ENCODE peak calls at places on chromosomes 13 and 19, in five cellular contexts. C is activated CD4-positive, alpha-beta T cell treated with anti-CD3 and anti-CD28 coated beads for 24 hours; N is transverse colon; Q is heart left ventricle; E is NCI-H1694. V is an unnamed sample.

GRCh38 chr19:56654151-56654550 is 11.2 kb downstream of the SMIM17 start:
- DNase-seq in N (no peak), C (no peak), Q (no peak), E (no peak), V (no peak)

GRCh38 chr13:104301216-104301975 is 1235.2 kb upstream of the SLC10A2 start:
- DNase-seq in N (no peak), Q (no peak), E (peak), C (no peak), V (no peak)

GRCh38 chr13:93476175-93476574 is 249.6 kb downstream of the GPC6 start:
- DNase-seq in Q (no peak), C (no peak), E (no peak), N (no peak), V (no peak)

GRCh38 chr19:4327252-4327876 is 11.3 kb downstream of the STAP2 start:
- DNase-seq in N (peak), C (peak), Q (peak), E (no peak), V (no peak)

GRCh38 chr13:69956343-69956742 is 151.3 kb upstream of the ATXN8OS start:
- DNase-seq in E (no peak), C (no peak), Q (no peak), N (no peak), V (no peak)

GRCh38 chr13:26853272-26853818 is 92.8 kb upstream of the GPR12 start:
- DNase-seq in C (no peak), N (no peak), Q (no peak), E (no peak), V (no peak)

GRCh38 chr19:2557093-2557440 is 81.1 kb downstream of the GADD45B start:
- DNase-seq in Q (no peak), N (no peak), C (no peak), E (no peak), V (no peak)

GRCh38 chr13:80038371-80038770 is 302.6 kb downstream of the SPRY2 start:
- DNase-seq in E (no peak), Q (no peak), N (no peak), C (no peak), V (no peak)

GRCh38 chr19:55253842-55254624 is 4.8 kb downstream of the PPP6R1 start:
- DNase-seq in C (no peak), N (peak), Q (no peak), E (no peak), V (no peak)

GRCh38 chr13:101649490-101650126 is 197.1 kb downstream of the ITGBL1 start:
- DNase-seq in Q (no peak), E (no peak), C (no peak), N (no peak), V (no peak)

GRCh38 chr13:45683701-45684100 is 18.4 kb upstream of the CBY2 start:
- DNase-seq in N (no peak), Q (no peak), C (no peak), E (no peak), V (no peak)

GRCh38 chr13:34672631-34673030 is 269.4 kb upstream of the NBEA start:
- DNase-seq in C (no peak), E (no peak), N (no peak), Q (no peak), V (no peak)

GRCh38 chr19:46404039-46404883 is 9.1 kb downstream of the CCDC8 start:
- DNase-seq in Q (peak), E (no peak), N (peak), C (no peak), V (no peak)

GRCh38 chr19:1847684-1848398 is 442 bp downstream of the REXO1 start:
- DNase-seq in Q (peak), C (no peak), N (peak), E (no peak), V (no peak)

GRCh38 chr19:47446534-47447469 is 24.9 kb downstream of the SLC8A2 start:
- DNase-seq in Q (no peak), E (no peak), C (no peak), N (peak), V (no peak)

GRCh38 chr19:3539743-3540118 is 757 bp downstream of the TEKTIP1 start:
- DNase-seq in Q (no peak), N (no peak), E (no peak), C (no peak), V (no peak)

GRCh38 chr13:35909837-35910236 is 221.3 kb downstream of the DCLK1 start:
- DNase-seq in E (no peak), C (no peak), Q (no peak), N (no peak), V (no peak)

GRCh38 chr13:27852491-27852890 is 60.2 kb downstream of the GSX1 start:
- DNase-seq in C (no peak), Q (no peak), E (no peak), N (no peak), V (no peak)

GRCh38 chr13:39779337-39780270 is 124.1 kb downstream of the COG6 start:
- DNase-seq in C (no peak), E (no peak), N (no peak), Q (no peak), V (no peak)

GRCh38 chr13:53301449-53301848 is 272.8 kb downstream of the OLFM4 start:
- DNase-seq in N (no peak), E (no peak), Q (no peak), C (no peak), V (no peak)